ENCODE peak calls at places on chromosomes 4 and X, in six cellular contexts. One of them, this sample, is unnamed.

GRCh38 chrX:47217121-47217851 is 1.2 kb upstream of the CDK16 start:
- DNase-seq in NCI-H510A treated with DMSO at 0.1 percent for 48 hours: no peak
- DNase-seq in activated naive CD8-positive, alpha-beta T cell treated with anti-CD3 and anti-CD28 coated beads, Interleukin-2, amount 50 U/mL, for 24 hours: peak
- DNase-seq in NCI-H748 treated with DMSO at 0.1 percent for 48 hours: peak
- DNase-seq in effector CD4-positive, alpha-beta T cell: no peak
- DNase-seq in ecto neural progenitor cell: peak
- DNase-seq in this sample: no peak

GRCh38 chrX:64206556-64207162 is 1.2 kb upstream of the AMER1 start:
- DNase-seq in effector CD4-positive, alpha-beta T cell: no peak
- DNase-seq in activated naive CD8-positive, alpha-beta T cell treated with anti-CD3 and anti-CD28 coated beads, Interleukin-2, amount 50 U/mL, for 24 hours: no peak
- DNase-seq in NCI-H510A treated with DMSO at 0.1 percent for 48 hours: peak
- DNase-seq in ecto neural progenitor cell: no peak
- DNase-seq in NCI-H748 treated with DMSO at 0.1 percent for 48 hours: no peak
- DNase-seq in this sample: no peak

GRCh38 chr4:6467600-6467999 is 4.8 kb downstream of the PPP2R2C start:
- DNase-seq in activated naive CD8-positive, alpha-beta T cell treated with anti-CD3 and anti-CD28 coated beads, Interleukin-2, amount 50 U/mL, for 24 hours: no peak
- DNase-seq in ecto neural progenitor cell: no peak
- DNase-seq in effector CD4-positive, alpha-beta T cell: no peak
- DNase-seq in NCI-H510A treated with DMSO at 0.1 percent for 48 hours: no peak
- DNase-seq in NCI-H748 treated with DMSO at 0.1 percent for 48 hours: no peak
- DNase-seq in this sample: no peak

GRCh38 chr4:78592104-78592783 is 40.7 kb downstream of the ANXA3 start:
- DNase-seq in effector CD4-positive, alpha-beta T cell: no peak
- DNase-seq in NCI-H510A treated with DMSO at 0.1 percent for 48 hours: no peak
- DNase-seq in activated naive CD8-positive, alpha-beta T cell treated with anti-CD3 and anti-CD28 coated beads, Interleukin-2, amount 50 U/mL, for 24 hours: no peak
- DNase-seq in ecto neural progenitor cell: no peak
- DNase-seq in NCI-H748 treated with DMSO at 0.1 percent for 48 hours: peak
- DNase-seq in this sample: no peak

GRCh38 chr4:37717575-37717974 is 31.4 kb upstream of the RELL1 start:
- DNase-seq in ecto neural progenitor cell: no peak
- DNase-seq in NCI-H510A treated with DMSO at 0.1 percent for 48 hours: no peak
- DNase-seq in NCI-H748 treated with DMSO at 0.1 percent for 48 hours: no peak
- DNase-seq in activated naive CD8-positive, alpha-beta T cell treated with anti-CD3 and anti-CD28 coated beads, Interleukin-2, amount 50 U/mL, for 24 hours: no peak
- DNase-seq in effector CD4-positive, alpha-beta T cell: no peak
- DNase-seq in this sample: no peak

GRCh38 chr4:40055379-40055872 is 1.2 kb upstream of the N4BP2 start:
- DNase-seq in activated naive CD8-positive, alpha-beta T cell treated with anti-CD3 and anti-CD28 coated beads, Interleukin-2, amount 50 U/mL, for 24 hours: peak
- DNase-seq in NCI-H510A treated with DMSO at 0.1 percent for 48 hours: no peak
- DNase-seq in ecto neural progenitor cell: no peak
- DNase-seq in NCI-H748 treated with DMSO at 0.1 percent for 48 hours: no peak
- DNase-seq in effector CD4-positive, alpha-beta T cell: no peak
- DNase-seq in this sample: no peak

GRCh38 chr4:89056953-89057398 is at the start of gene FAM13A:
- DNase-seq in effector CD4-positive, alpha-beta T cell: no peak
- DNase-seq in activated naive CD8-positive, alpha-beta T cell treated with anti-CD3 and anti-CD28 coated beads, Interleukin-2, amount 50 U/mL, for 24 hours: peak
- DNase-seq in ecto neural progenitor cell: peak
- DNase-seq in NCI-H748 treated with DMSO at 0.1 percent for 48 hours: peak
- DNase-seq in NCI-H510A treated with DMSO at 0.1 percent for 48 hours: peak
- DNase-seq in this sample: no peak

GRCh38 chr4:76305971-76306881 is at the start of gene STBD1:
- DNase-seq in activated naive CD8-positive, alpha-beta T cell treated with anti-CD3 and anti-CD28 coated beads, Interleukin-2, amount 50 U/mL, for 24 hours: peak
- DNase-seq in NCI-H510A treated with DMSO at 0.1 percent for 48 hours: peak
- DNase-seq in NCI-H748 treated with DMSO at 0.1 percent for 48 hours: peak
- DNase-seq in ecto neural progenitor cell: peak
- DNase-seq in effector CD4-positive, alpha-beta T cell: no peak
- DNase-seq in this sample: peak

GRCh38 chrX:50762578-50762977 is 51.4 kb downstream of the SHROOM4 start:
- DNase-seq in ecto neural progenitor cell: no peak
- DNase-seq in NCI-H748 treated with DMSO at 0.1 percent for 48 hours: no peak
- DNase-seq in NCI-H510A treated with DMSO at 0.1 percent for 48 hours: no peak
- DNase-seq in activated naive CD8-positive, alpha-beta T cell treated with anti-CD3 and anti-CD28 coated beads, Interleukin-2, amount 50 U/mL, for 24 hours: no peak
- DNase-seq in effector CD4-positive, alpha-beta T cell: no peak
- DNase-seq in this sample: no peak

GRCh38 chr4:166594326-166594946 is 639.9 kb downstream of the SPOCK3 start:
- DNase-seq in NCI-H510A treated with DMSO at 0.1 percent for 48 hours: peak
- DNase-seq in effector CD4-positive, alpha-beta T cell: no peak
- DNase-seq in NCI-H748 treated with DMSO at 0.1 percent for 48 hours: peak
- DNase-seq in ecto neural progenitor cell: peak
- DNase-seq in activated naive CD8-positive, alpha-beta T cell treated with anti-CD3 and anti-CD28 coated beads, Interleukin-2, amount 50 U/mL, for 24 hours: no peak
- DNase-seq in this sample: no peak

GRCh38 chr4:74537459-74537858 is 92.5 kb downstream of the AREG start:
- DNase-seq in NCI-H510A treated with DMSO at 0.1 percent for 48 hours: no peak
- DNase-seq in NCI-H748 treated with DMSO at 0.1 percent for 48 hours: no peak
- DNase-seq in effector CD4-positive, alpha-beta T cell: no peak
- DNase-seq in activated naive CD8-positive, alpha-beta T cell treated with anti-CD3 and anti-CD28 coated beads, Interleukin-2, amount 50 U/mL, for 24 hours: no peak
- DNase-seq in ecto neural progenitor cell: no peak
- DNase-seq in this sample: no peak

GRCh38 chr4:2733001-2733843 is 22.9 kb downstream of the TNIP2 start:
- DNase-seq in NCI-H748 treated with DMSO at 0.1 percent for 48 hours: no peak
- DNase-seq in ecto neural progenitor cell: no peak
- DNase-seq in activated naive CD8-positive, alpha-beta T cell treated with anti-CD3 and anti-CD28 coated beads, Interleukin-2, amount 50 U/mL, for 24 hours: no peak
- DNase-seq in effector CD4-positive, alpha-beta T cell: no peak
- DNase-seq in NCI-H510A treated with DMSO at 0.1 percent for 48 hours: no peak
- DNase-seq in this sample: no peak

GRCh38 chrX:75230296-75230695 is 43.6 kb upstream of the UPRT start:
- DNase-seq in activated naive CD8-positive, alpha-beta T cell treated with anti-CD3 and anti-CD28 coated beads, Interleukin-2, amount 50 U/mL, for 24 hours: no peak
- DNase-seq in ecto neural progenitor cell: no peak
- DNase-seq in effector CD4-positive, alpha-beta T cell: no peak
- DNase-seq in NCI-H748 treated with DMSO at 0.1 percent for 48 hours: peak
- DNase-seq in NCI-H510A treated with DMSO at 0.1 percent for 48 hours: no peak
- DNase-seq in this sample: no peak

GRCh38 chr4:74181225-74181624 is 23.3 kb downstream of the MTHFD2L start:
- DNase-seq in NCI-H748 treated with DMSO at 0.1 percent for 48 hours: no peak
- DNase-seq in ecto neural progenitor cell: no peak
- DNase-seq in effector CD4-positive, alpha-beta T cell: no peak
- DNase-seq in NCI-H510A treated with DMSO at 0.1 percent for 48 hours: no peak
- DNase-seq in activated naive CD8-positive, alpha-beta T cell treated with anti-CD3 and anti-CD28 coated beads, Interleukin-2, amount 50 U/mL, for 24 hours: no peak
- DNase-seq in this sample: no peak

GRCh38 chr4:48944659-48945290 is 38.2 kb upstream of the OCIAD2 start:
- DNase-seq in NCI-H510A treated with DMSO at 0.1 percent for 48 hours: no peak
- DNase-seq in NCI-H748 treated with DMSO at 0.1 percent for 48 hours: no peak
- DNase-seq in ecto neural progenitor cell: no peak
- DNase-seq in effector CD4-positive, alpha-beta T cell: peak
- DNase-seq in activated naive CD8-positive, alpha-beta T cell treated with anti-CD3 and anti-CD28 coated beads, Interleukin-2, amount 50 U/mL, for 24 hours: peak
- DNase-seq in this sample: no peak

GRCh38 chrX:27597506-27597905 is 7.4 kb downstream of the DCAF8L2 start:
- DNase-seq in NCI-H510A treated with DMSO at 0.1 percent for 48 hours: no peak
- DNase-seq in ecto neural progenitor cell: no peak
- DNase-seq in effector CD4-positive, alpha-beta T cell: no peak
- DNase-seq in NCI-H748 treated with DMSO at 0.1 percent for 48 hours: no peak
- DNase-seq in activated naive CD8-positive, alpha-beta T cell treated with anti-CD3 and anti-CD28 coated beads, Interleukin-2, amount 50 U/mL, for 24 hours: no peak
- DNase-seq in this sample: no peak

GRCh38 chr4:26030260-26030667 is 116.2 kb downstream of the SMIM20 start:
- DNase-seq in NCI-H510A treated with DMSO at 0.1 percent for 48 hours: no peak
- DNase-seq in activated naive CD8-positive, alpha-beta T cell treated with anti-CD3 and anti-CD28 coated beads, Interleukin-2, amount 50 U/mL, for 24 hours: no peak
- DNase-seq in NCI-H748 treated with DMSO at 0.1 percent for 48 hours: no peak
- DNase-seq in effector CD4-positive, alpha-beta T cell: no peak
- DNase-seq in ecto neural progenitor cell: no peak
- DNase-seq in this sample: no peak

This sample was measured in effector memory CD8-positive, alpha-beta T cell.